ENCODE peak calls at places on chromosomes 3 and 15, in nine cellular contexts. One of them, this sample, is unnamed.

GRCh38 chr15:95254263-95254662 is 1022.9 kb downstream of the MCTP2 start:
- DNase-seq in CD8-positive, alpha-beta memory T cell: no peak
- DNase-seq in cardiac muscle cell: peak
- DNase-seq in fibroblast of mammary gland: no peak
- DNase-seq in lower leg skin: no peak
- DNase-seq in foreskin fibroblast: no peak
- DNase-seq in heart left ventricle: no peak
- DNase-seq in DND-41: no peak
- DNase-seq in OCI-LY7: no peak
- DNase-seq in this sample: no peak

GRCh38 chr15:69462030-69462492 is 9.4 kb downstream of the RPLP1 start:
- DNase-seq in CD8-positive, alpha-beta memory T cell: no peak
- DNase-seq in cardiac muscle cell: no peak
- DNase-seq in fibroblast of mammary gland: no peak
- DNase-seq in lower leg skin: no peak
- DNase-seq in foreskin fibroblast: no peak
- DNase-seq in heart left ventricle: peak
- DNase-seq in DND-41: no peak
- DNase-seq in OCI-LY7: no peak
- DNase-seq in this sample: no peak

GRCh38 chr3:15903776-15904720 is 106.3 kb upstream of the ANKRD28 start:
- DNase-seq in CD8-positive, alpha-beta memory T cell: no peak
- DNase-seq in cardiac muscle cell: no peak
- DNase-seq in fibroblast of mammary gland: peak
- DNase-seq in lower leg skin: no peak
- DNase-seq in foreskin fibroblast: peak
- DNase-seq in heart left ventricle: peak
- DNase-seq in DND-41: no peak
- DNase-seq in OCI-LY7: no peak
- DNase-seq in this sample: no peak

GRCh38 chr15:70253461-70254156 is 155.9 kb upstream of the TLE3 start:
- DNase-seq in CD8-positive, alpha-beta memory T cell: no peak
- DNase-seq in cardiac muscle cell: no peak
- DNase-seq in fibroblast of mammary gland: no peak
- DNase-seq in lower leg skin: no peak
- DNase-seq in foreskin fibroblast: no peak
- DNase-seq in heart left ventricle: no peak
- DNase-seq in DND-41: no peak
- DNase-seq in OCI-LY7: no peak
- DNase-seq in this sample: no peak

GRCh38 chr3:171284308-171285075 is 175.7 kb downstream of the TNIK start:
- DNase-seq in CD8-positive, alpha-beta memory T cell: no peak
- DNase-seq in cardiac muscle cell: peak
- DNase-seq in fibroblast of mammary gland: peak
- DNase-seq in lower leg skin: peak
- DNase-seq in foreskin fibroblast: peak
- DNase-seq in heart left ventricle: peak
- DNase-seq in DND-41: no peak
- DNase-seq in OCI-LY7: no peak
- DNase-seq in this sample: peak

GRCh38 chr3:20080956-20081554 is 40.8 kb downstream of the KAT2B start:
- DNase-seq in CD8-positive, alpha-beta memory T cell: no peak
- DNase-seq in cardiac muscle cell: no peak
- DNase-seq in fibroblast of mammary gland: peak
- DNase-seq in lower leg skin: peak
- DNase-seq in foreskin fibroblast: no peak
- DNase-seq in heart left ventricle: peak
- DNase-seq in DND-41: peak
- DNase-seq in OCI-LY7: no peak
- DNase-seq in this sample: no peak

GRCh38 chr3:111072016-111072891 is 638 bp downstream of the NECTIN3 start:
- DNase-seq in CD8-positive, alpha-beta memory T cell: no peak
- DNase-seq in cardiac muscle cell: peak
- DNase-seq in fibroblast of mammary gland: peak
- DNase-seq in lower leg skin: no peak
- DNase-seq in foreskin fibroblast: peak
- DNase-seq in heart left ventricle: peak
- DNase-seq in DND-41: peak
- DNase-seq in OCI-LY7: no peak
- DNase-seq in this sample: peak

GRCh38 chr3:197495499-197495898 is 60.3 kb downstream of the BDH1 start:
- DNase-seq in CD8-positive, alpha-beta memory T cell: no peak
- DNase-seq in cardiac muscle cell: no peak
- DNase-seq in fibroblast of mammary gland: peak
- DNase-seq in lower leg skin: no peak
- DNase-seq in foreskin fibroblast: no peak
- DNase-seq in heart left ventricle: no peak
- DNase-seq in DND-41: no peak
- DNase-seq in OCI-LY7: no peak
- DNase-seq in this sample: no peak

GRCh38 chr3:193789455-193789854 is 196.4 kb downstream of the OPA1 start:
- DNase-seq in CD8-positive, alpha-beta memory T cell: no peak
- DNase-seq in cardiac muscle cell: no peak
- DNase-seq in fibroblast of mammary gland: no peak
- DNase-seq in lower leg skin: no peak
- DNase-seq in foreskin fibroblast: no peak
- DNase-seq in heart left ventricle: no peak
- DNase-seq in DND-41: no peak
- DNase-seq in OCI-LY7: no peak
- DNase-seq in this sample: no peak

GRCh38 chr3:193788189-193788946 is 195.4 kb downstream of the OPA1 start:
- DNase-seq in CD8-positive, alpha-beta memory T cell: no peak
- DNase-seq in cardiac muscle cell: peak
- DNase-seq in fibroblast of mammary gland: peak
- DNase-seq in lower leg skin: peak
- DNase-seq in foreskin fibroblast: peak
- DNase-seq in heart left ventricle: peak
- DNase-seq in DND-41: no peak
- DNase-seq in OCI-LY7: peak
- DNase-seq in this sample: peak

GRCh38 chr3:193790086-193790990 is 197.3 kb downstream of the OPA1 start:
- DNase-seq in CD8-positive, alpha-beta memory T cell: no peak
- DNase-seq in cardiac muscle cell: no peak
- DNase-seq in fibroblast of mammary gland: no peak
- DNase-seq in lower leg skin: no peak
- DNase-seq in foreskin fibroblast: no peak
- DNase-seq in heart left ventricle: no peak
- DNase-seq in DND-41: no peak
- DNase-seq in OCI-LY7: no peak
- DNase-seq in this sample: no peak

GRCh38 chr3:193794002-193794835 is 201.2 kb downstream of the OPA1 start:
- DNase-seq in CD8-positive, alpha-beta memory T cell: no peak
- DNase-seq in cardiac muscle cell: peak
- DNase-seq in fibroblast of mammary gland: no peak
- DNase-seq in lower leg skin: no peak
- DNase-seq in foreskin fibroblast: no peak
- DNase-seq in heart left ventricle: no peak
- DNase-seq in DND-41: no peak
- DNase-seq in OCI-LY7: no peak
- DNase-seq in this sample: no peak

GRCh38 chr3:193791041-193792032 is 198.3 kb downstream of the OPA1 start:
- DNase-seq in CD8-positive, alpha-beta memory T cell: no peak
- DNase-seq in cardiac muscle cell: no peak
- DNase-seq in fibroblast of mammary gland: no peak
- DNase-seq in lower leg skin: no peak
- DNase-seq in foreskin fibroblast: no peak
- DNase-seq in heart left ventricle: no peak
- DNase-seq in DND-41: no peak
- DNase-seq in OCI-LY7: peak
- DNase-seq in this sample: no peak
- H3K4me3 ChIP-seq in CD8-positive, alpha-beta memory T cell: no peak
- H3K4me3 ChIP-seq in cardiac muscle cell: no peak
- H3K4me3 ChIP-seq in fibroblast of mammary gland: no peak
- H3K4me3 ChIP-seq in lower leg skin: no peak
- H3K4me3 ChIP-seq in foreskin fibroblast: no peak
- H3K4me3 ChIP-seq in heart left ventricle: no peak
- H3K4me3 ChIP-seq in DND-41: no peak
- H3K4me3 ChIP-seq in OCI-LY7: no peak
- H3K4me3 ChIP-seq in this sample: no peak

DNA sequence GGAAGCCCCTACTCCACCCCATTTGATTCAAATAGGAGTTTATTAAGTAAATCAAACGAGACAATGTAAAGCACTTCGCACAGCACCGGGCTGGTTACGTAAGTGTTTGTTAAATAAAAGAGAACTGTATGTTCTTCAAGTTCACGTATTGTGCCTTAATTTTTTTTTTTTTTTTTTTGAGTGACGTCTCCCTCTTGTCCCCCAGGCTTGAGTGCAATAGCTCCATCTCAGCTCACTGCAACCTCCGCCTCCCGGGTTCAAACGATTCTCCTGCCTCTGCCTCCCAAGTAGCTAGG is 1.3 kb upstream of the WWTR1 start:
- DNase-seq in CD8-positive, alpha-beta memory T cell: no peak
- DNase-seq in cardiac muscle cell: no peak
- DNase-seq in fibroblast of mammary gland: peak
- DNase-seq in lower leg skin: no peak
- DNase-seq in foreskin fibroblast: no peak
- DNase-seq in heart left ventricle: no peak
- DNase-seq in DND-41: no peak
- DNase-seq in OCI-LY7: no peak
- DNase-seq in this sample: no peak
- H3K4me3 ChIP-seq in CD8-positive, alpha-beta memory T cell: no peak
- H3K4me3 ChIP-seq in cardiac muscle cell: no peak
- H3K4me3 ChIP-seq in fibroblast of mammary gland: peak
- H3K4me3 ChIP-seq in lower leg skin: no peak
- H3K4me3 ChIP-seq in foreskin fibroblast: peak
- H3K4me3 ChIP-seq in heart left ventricle: peak
- H3K4me3 ChIP-seq in DND-41: no peak
- H3K4me3 ChIP-seq in OCI-LY7: no peak
- H3K4me3 ChIP-seq in this sample: peak

GRCh38 chr3:42732829-42733459 is 30.3 kb upstream of the HHATL start:
- DNase-seq in CD8-positive, alpha-beta memory T cell: no peak
- DNase-seq in cardiac muscle cell: no peak
- DNase-seq in fibroblast of mammary gland: no peak
- DNase-seq in lower leg skin: peak
- DNase-seq in foreskin fibroblast: no peak
- DNase-seq in heart left ventricle: no peak
- DNase-seq in DND-41: no peak
- DNase-seq in OCI-LY7: no peak
- DNase-seq in this sample: no peak
- H3K4me3 ChIP-seq in CD8-positive, alpha-beta memory T cell: no peak
- H3K4me3 ChIP-seq in cardiac muscle cell: no peak
- H3K4me3 ChIP-seq in fibroblast of mammary gland: no peak
- H3K4me3 ChIP-seq in lower leg skin: no peak
- H3K4me3 ChIP-seq in foreskin fibroblast: no peak
- H3K4me3 ChIP-seq in heart left ventricle: no peak
- H3K4me3 ChIP-seq in DND-41: no peak
- H3K4me3 ChIP-seq in OCI-LY7: no peak
- H3K4me3 ChIP-seq in this sample: no peak

GRCh38 chr15:72155635-72156616 is 37.7 kb downstream of the SENP8 start:
- DNase-seq in CD8-positive, alpha-beta memory T cell: peak
- DNase-seq in cardiac muscle cell: peak
- DNase-seq in fibroblast of mammary gland: peak
- DNase-seq in lower leg skin: peak
- DNase-seq in foreskin fibroblast: peak
- DNase-seq in heart left ventricle: peak
- DNase-seq in DND-41: peak
- DNase-seq in OCI-LY7: peak
- DNase-seq in this sample: peak
- H3K4me3 ChIP-seq in CD8-positive, alpha-beta memory T cell: peak
- H3K4me3 ChIP-seq in cardiac muscle cell: no peak
- H3K4me3 ChIP-seq in fibroblast of mammary gland: peak
- H3K4me3 ChIP-seq in lower leg skin: no peak
- H3K4me3 ChIP-seq in foreskin fibroblast: peak
- H3K4me3 ChIP-seq in heart left ventricle: peak
- H3K4me3 ChIP-seq in DND-41: no peak
- H3K4me3 ChIP-seq in OCI-LY7: peak
- H3K4me3 ChIP-seq in this sample: peak

DNA sequence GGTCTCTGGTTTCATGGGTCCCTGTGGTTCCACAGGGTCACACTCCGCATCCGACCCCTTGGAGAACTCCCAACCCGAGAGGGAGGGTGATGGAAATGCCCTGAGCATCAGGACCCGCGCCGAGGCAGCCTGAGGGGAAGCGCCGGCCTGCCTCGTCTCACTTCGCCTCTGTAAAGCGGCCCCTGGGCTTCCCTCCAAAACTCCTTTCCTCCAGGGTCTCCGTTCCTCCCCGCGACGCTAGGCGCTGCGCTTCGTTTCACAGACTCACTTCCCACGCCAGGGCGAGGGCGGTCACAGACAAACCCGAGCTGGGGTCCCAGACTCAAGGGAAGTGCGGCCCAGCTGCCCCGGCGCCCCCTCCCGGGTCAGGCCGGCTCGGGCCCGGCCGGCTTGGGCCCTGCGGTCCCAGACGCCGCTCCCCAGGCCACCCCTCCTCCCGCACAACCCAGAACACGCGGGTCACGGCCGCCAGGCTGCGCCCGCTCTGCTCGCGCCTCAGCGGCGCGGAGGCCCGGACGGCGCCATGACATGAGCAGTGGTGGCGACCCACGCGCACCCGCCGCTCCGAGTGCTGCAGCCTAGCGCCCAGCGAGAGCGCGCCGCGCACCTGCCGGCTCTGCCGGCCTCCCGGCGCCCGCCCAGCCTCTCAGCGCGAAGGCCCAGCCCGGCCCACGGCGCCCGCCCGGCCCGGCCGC is 619 bp downstream of the NUP210 start:
- DNase-seq in CD8-positive, alpha-beta memory T cell: peak
- DNase-seq in cardiac muscle cell: no peak
- DNase-seq in fibroblast of mammary gland: no peak
- DNase-seq in lower leg skin: no peak
- DNase-seq in foreskin fibroblast: peak
- DNase-seq in heart left ventricle: peak
- DNase-seq in DND-41: peak
- DNase-seq in OCI-LY7: peak
- DNase-seq in this sample: no peak
- H3K4me3 ChIP-seq in CD8-positive, alpha-beta memory T cell: peak
- H3K4me3 ChIP-seq in cardiac muscle cell: peak
- H3K4me3 ChIP-seq in fibroblast of mammary gland: no peak
- H3K4me3 ChIP-seq in lower leg skin: no peak
- H3K4me3 ChIP-seq in foreskin fibroblast: no peak
- H3K4me3 ChIP-seq in heart left ventricle: peak
- H3K4me3 ChIP-seq in DND-41: peak
- H3K4me3 ChIP-seq in OCI-LY7: peak
- H3K4me3 ChIP-seq in this sample: no peak

GRCh38 chr3:134797080-134797801 is 2.2 kb downstream of the EPHB1 start:
- DNase-seq in CD8-positive, alpha-beta memory T cell: no peak
- DNase-seq in cardiac muscle cell: no peak
- DNase-seq in fibroblast of mammary gland: no peak
- DNase-seq in lower leg skin: no peak
- DNase-seq in foreskin fibroblast: no peak
- DNase-seq in heart left ventricle: no peak
- DNase-seq in DND-41: no peak
- DNase-seq in OCI-LY7: no peak
- DNase-seq in this sample: no peak
- H3K4me3 ChIP-seq in CD8-positive, alpha-beta memory T cell: no peak
- H3K4me3 ChIP-seq in cardiac muscle cell: peak
- H3K4me3 ChIP-seq in fibroblast of mammary gland: peak
- H3K4me3 ChIP-seq in lower leg skin: no peak
- H3K4me3 ChIP-seq in foreskin fibroblast: peak
- H3K4me3 ChIP-seq in heart left ventricle: peak
- H3K4me3 ChIP-seq in DND-41: no peak
- H3K4me3 ChIP-seq in OCI-LY7: no peak
- H3K4me3 ChIP-seq in this sample: peak

This sample was measured in brain microvascular endothelial cell.